ENCODE peak calls at places on chromosome 5, in five cellular contexts. One of them, this sample, is unnamed.

GRCh38 chr5:181189962-181190710 is 14.9 kb downstream of the TRIM7 start:
- DNase-seq in dorsolateral prefrontal cortex: peak; percentile 47
- DNase-seq in astrocyte of the cerebellum: no peak
- DNase-seq in lower lobe of right lung: no peak
- DNase-seq in SK-N-SH: no peak
- DNase-seq in this sample: no peak

GRCh38 chr5:157520911-157521703 is 54.5 kb downstream of the ADAM19 start:
- DNase-seq in dorsolateral prefrontal cortex: peak; percentile 44
- DNase-seq in astrocyte of the cerebellum: no peak
- DNase-seq in lower lobe of right lung: no peak
- DNase-seq in SK-N-SH: no peak
- DNase-seq in this sample: peak; percentile 62

GRCh38 chr5:139392678-139393496 is 2.0 kb downstream of the PROB1 start:
- DNase-seq in dorsolateral prefrontal cortex: no peak
- DNase-seq in astrocyte of the cerebellum: no peak
- DNase-seq in lower lobe of right lung: peak; percentile 82
- DNase-seq in SK-N-SH: peak; percentile 92
- DNase-seq in this sample: peak; percentile 76

GRCh38 chr5:82421119-82421518 is 143.0 kb upstream of the RPS23 start:
- DNase-seq in dorsolateral prefrontal cortex: no peak
- DNase-seq in astrocyte of the cerebellum: peak; percentile 60
- DNase-seq in lower lobe of right lung: no peak
- DNase-seq in SK-N-SH: no peak
- DNase-seq in this sample: peak; percentile 97

GRCh38 chr5:81207009-81207408 is 26.1 kb upstream of the CKMT2 start:
- DNase-seq in dorsolateral prefrontal cortex: no peak
- DNase-seq in astrocyte of the cerebellum: no peak
- DNase-seq in lower lobe of right lung: no peak
- DNase-seq in SK-N-SH: no peak
- DNase-seq in this sample: peak; percentile 55

GRCh38 chr5:11599499-11599898 is 304.7 kb downstream of the CTNND2 start:
- DNase-seq in dorsolateral prefrontal cortex: no peak
- DNase-seq in astrocyte of the cerebellum: no peak
- DNase-seq in lower lobe of right lung: no peak
- DNase-seq in SK-N-SH: no peak
- DNase-seq in this sample: no peak

GRCh38 chr5:138391859-138392386 is 39.4 kb downstream of the KDM3B start:
- DNase-seq in dorsolateral prefrontal cortex: no peak
- DNase-seq in astrocyte of the cerebellum: peak; percentile 5
- DNase-seq in lower lobe of right lung: no peak
- DNase-seq in SK-N-SH: no peak
- DNase-seq in this sample: no peak

GRCh38 chr5:81965510-81965909 is 6.3 kb upstream of the ATG10 start:
- DNase-seq in dorsolateral prefrontal cortex: no peak
- DNase-seq in astrocyte of the cerebellum: no peak
- DNase-seq in lower lobe of right lung: no peak
- DNase-seq in SK-N-SH: no peak
- DNase-seq in this sample: no peak

GRCh38 chr5:58025825-58026224 is 434.1 kb downstream of the PLK2 start:
- DNase-seq in dorsolateral prefrontal cortex: no peak
- DNase-seq in astrocyte of the cerebellum: no peak
- DNase-seq in lower lobe of right lung: no peak
- DNase-seq in SK-N-SH: no peak
- DNase-seq in this sample: no peak

GRCh38 chr5:24167791-24168190 is 477.0 kb downstream of the CDH10 start:
- DNase-seq in dorsolateral prefrontal cortex: no peak
- DNase-seq in astrocyte of the cerebellum: no peak
- DNase-seq in lower lobe of right lung: no peak
- DNase-seq in SK-N-SH: no peak
- DNase-seq in this sample: no peak

GRCh38 chr5:127440831-127441230 is 76.6 kb upstream of the PRRC1 start:
- DNase-seq in dorsolateral prefrontal cortex: no peak
- DNase-seq in astrocyte of the cerebellum: peak; percentile 9
- DNase-seq in lower lobe of right lung: no peak
- DNase-seq in SK-N-SH: no peak
- DNase-seq in this sample: peak; percentile 72

DNA sequence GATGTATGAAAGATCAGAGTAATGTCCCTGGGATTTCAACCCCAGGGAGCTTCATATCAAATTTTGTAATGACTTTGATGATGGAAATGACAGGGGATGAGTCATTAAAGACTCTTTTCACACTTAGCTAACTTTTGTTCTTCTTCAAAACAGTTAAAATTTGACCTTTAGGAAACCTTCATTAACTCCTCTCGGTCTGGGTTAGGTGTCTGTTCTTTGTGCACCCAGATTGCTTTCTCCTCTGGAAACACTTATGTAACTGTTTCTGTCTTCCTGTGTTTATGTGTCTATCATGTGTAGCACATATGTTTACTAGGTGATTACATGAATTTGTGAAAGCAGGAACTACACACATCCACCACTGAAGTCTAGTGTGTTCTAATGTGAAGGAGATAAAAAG is 1.6 kb downstream of the SRFBP1 start:
- DNase-seq in dorsolateral prefrontal cortex: no peak
- DNase-seq in astrocyte of the cerebellum: no peak
- DNase-seq in lower lobe of right lung: no peak
- DNase-seq in SK-N-SH: no peak
- DNase-seq in this sample: no peak
- H3K4me3 ChIP-seq in dorsolateral prefrontal cortex: no peak overlapping the region
- H3K4me3 ChIP-seq in astrocyte of the cerebellum: no peak overlapping the region
- H3K4me3 ChIP-seq in lower lobe of right lung: peak overlapping the region; percentile 80
- H3K4me3 ChIP-seq in SK-N-SH: peak overlapping the region; percentile 98
- H3K4me3 ChIP-seq in this sample: no peak overlapping the region

GRCh38 chr5:141558150-141558549 is 60.6 kb downstream of the DIAPH1 start:
- DNase-seq in dorsolateral prefrontal cortex: no peak
- DNase-seq in astrocyte of the cerebellum: no peak
- DNase-seq in lower lobe of right lung: no peak
- DNase-seq in SK-N-SH: no peak
- DNase-seq in this sample: peak; percentile 43
- TF ChIP-seq CTCF in dorsolateral prefrontal cortex: no peak
- TF ChIP-seq CTCF in astrocyte of the cerebellum: no peak
- TF ChIP-seq CTCF in lower lobe of right lung: no peak
- TF ChIP-seq CTCF in SK-N-SH: no peak
- TF ChIP-seq CTCF in this sample: no peak

GRCh38 chr5:150782850-150783249 is 4.3 kb downstream of the SMIM3 start:
- DNase-seq in dorsolateral prefrontal cortex: no peak
- DNase-seq in astrocyte of the cerebellum: no peak
- DNase-seq in lower lobe of right lung: no peak
- DNase-seq in SK-N-SH: no peak
- DNase-seq in this sample: no peak

GRCh38 chr5:150781706-150782614 is 3.4 kb downstream of the SMIM3 start:
- DNase-seq in dorsolateral prefrontal cortex: peak; percentile 54
- DNase-seq in astrocyte of the cerebellum: peak; percentile 91
- DNase-seq in lower lobe of right lung: no peak
- DNase-seq in SK-N-SH: no peak
- DNase-seq in this sample: peak; percentile 89

GRCh38 chr5:150779397-150780179 is 1.0 kb downstream of the SMIM3 start:
- DNase-seq in dorsolateral prefrontal cortex: no peak
- DNase-seq in astrocyte of the cerebellum: no peak
- DNase-seq in lower lobe of right lung: no peak
- DNase-seq in SK-N-SH: no peak
- DNase-seq in this sample: peak; percentile 62

GRCh38 chr5:150780180-150780692 is 1.7 kb downstream of the SMIM3 start:
- DNase-seq in dorsolateral prefrontal cortex: no peak
- DNase-seq in astrocyte of the cerebellum: no peak
- DNase-seq in lower lobe of right lung: no peak
- DNase-seq in SK-N-SH: no peak
- DNase-seq in this sample: peak; percentile 62

DNA sequence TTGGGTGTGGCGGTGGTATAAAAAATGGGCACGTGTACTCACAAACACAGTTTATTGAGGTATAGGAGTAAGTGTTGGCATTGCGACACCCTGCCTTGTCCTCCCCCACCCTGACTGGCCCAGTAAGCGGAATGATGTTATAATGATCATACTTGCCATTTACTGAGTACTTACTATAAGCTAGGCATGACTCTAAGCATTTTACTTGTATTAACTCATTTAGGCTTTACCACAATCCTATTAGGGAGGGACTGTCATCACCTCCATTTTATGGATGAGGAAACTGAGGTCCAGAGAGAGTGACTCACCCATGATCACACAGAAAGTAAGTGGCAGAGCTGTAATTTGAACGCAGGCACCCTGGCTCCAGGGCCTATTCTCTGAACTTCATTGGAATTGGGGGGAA is 2.3 kb downstream of the SMIM3 start:
- DNase-seq in dorsolateral prefrontal cortex: no peak
- DNase-seq in astrocyte of the cerebellum: no peak
- DNase-seq in lower lobe of right lung: no peak
- DNase-seq in SK-N-SH: no peak
- DNase-seq in this sample: peak; percentile 57
- H3K4me3 ChIP-seq in dorsolateral prefrontal cortex: peak overlapping the region; percentile 74
- H3K4me3 ChIP-seq in astrocyte of the cerebellum: peak overlapping the region; percentile 78
- H3K4me3 ChIP-seq in lower lobe of right lung: peak overlapping the region; percentile 92
- H3K4me3 ChIP-seq in SK-N-SH: no peak overlapping the region
- H3K4me3 ChIP-seq in this sample: peak overlapping the region; percentile 89

DNA sequence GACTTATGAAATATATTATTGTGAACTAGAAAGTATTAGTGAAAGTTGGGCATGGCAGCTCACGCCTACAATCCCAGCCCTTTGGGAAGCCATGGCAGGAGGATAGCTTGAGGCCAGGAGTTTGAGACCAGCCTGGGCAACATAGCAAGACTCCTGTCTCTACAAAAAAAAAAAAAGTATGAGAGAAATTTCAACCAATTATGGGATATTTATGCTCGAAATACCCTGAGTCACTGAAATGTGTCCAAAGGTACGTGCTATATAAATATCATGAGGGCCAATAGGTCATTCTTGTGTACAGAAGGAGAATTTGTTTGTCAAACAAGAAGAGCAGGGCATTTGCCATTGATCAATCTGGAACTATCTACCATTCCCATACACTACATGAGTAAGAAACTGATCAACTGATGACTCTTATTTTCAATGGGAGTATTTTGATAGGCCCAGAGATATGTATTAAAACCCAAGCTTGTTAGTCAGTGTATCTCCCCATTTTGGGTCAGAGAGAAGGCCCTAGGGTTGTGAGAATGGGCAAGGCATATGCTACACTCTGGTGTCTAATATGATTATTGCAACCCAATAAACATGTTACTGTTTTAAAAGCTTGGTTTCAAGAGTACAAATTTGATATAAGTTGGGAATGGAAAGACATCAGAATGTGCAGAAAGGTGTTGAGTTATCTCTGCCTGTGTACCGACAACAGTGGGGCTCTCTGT is 21.7 kb upstream of the HOMER1 start:
- DNase-seq in dorsolateral prefrontal cortex: no peak
- DNase-seq in astrocyte of the cerebellum: no peak
- DNase-seq in lower lobe of right lung: no peak
- DNase-seq in SK-N-SH: no peak
- DNase-seq in this sample: peak; percentile 26
- TF ChIP-seq CTCF in dorsolateral prefrontal cortex: no peak
- TF ChIP-seq CTCF in astrocyte of the cerebellum: no peak
- TF ChIP-seq CTCF in lower lobe of right lung: no peak
- TF ChIP-seq CTCF in SK-N-SH: no peak
- TF ChIP-seq CTCF in this sample: peak; percentile 41

This sample was measured in choroid plexus epithelial cell.